ENCODE peak calls at places on chromosomes 6 and 20, in five cellular contexts. C, K, Y, Q and M are unnamed samples.
A peak's percentile ranks its signal among the peaks of the same experiment; 100 is the strongest.

GRCh38 chr6:111782161-111782809 is 91.0 kb downstream of the FYN start:
- DNase-seq in C (no peak), K (no peak), Y (no peak), Q (no peak), M (no peak)

GRCh38 chr20:48292806-48293205 is 507.5 kb upstream of the SULF2 start:
- DNase-seq in C (no peak), K (no peak), Y (no peak), Q (no peak), M (no peak)

GRCh38 chr6:159608961-159609673 is 83.9 kb downstream of the SOD2 start:
- DNase-seq in C (no peak), K (no peak), Y (peak; percentile 39), Q (peak; percentile 20), M (peak; percentile 47)

GRCh38 chr6:72616406-72617015 is 5.4 kb upstream of the KCNQ5 start:
- DNase-seq in C (no peak), K (no peak), Y (peak; percentile 73), Q (no peak), M (peak; percentile 66)

GRCh38 chr6:82862543-82862942 is 203.1 kb downstream of the UBE3D start:
- DNase-seq in C (no peak), K (no peak), Y (no peak), Q (no peak), M (peak; percentile 72)

GRCh38 chr20:46214831-46215488 is 93.3 kb downstream of the CDH22 start:
- DNase-seq in C (no peak), K (no peak), Y (no peak), Q (no peak), M (no peak)

GRCh38 chr6:166786704-166787293 is 159.7 kb upstream of the RPS6KA2 start:
- DNase-seq in C (no peak), K (no peak), Y (peak; percentile 76), Q (no peak), M (peak; percentile 67)

GRCh38 chr6:13709698-13710551 is 1.7 kb downstream of the RANBP9 start:
- DNase-seq in C (no peak), K (no peak), Y (peak; percentile 62), Q (peak; percentile 12), M (peak; percentile 51)

GRCh38 chr20:2822073-2822472 is 5.9 kb downstream of the TMEM239 start:
- DNase-seq in C (no peak), K (no peak), Y (no peak), Q (no peak), M (peak; percentile 65)

GRCh38 chr6:43950206-43950605 is 177.0 kb downstream of the MRPL14 start:
- DNase-seq in C (peak; percentile 74), K (no peak), Y (no peak), Q (no peak), M (no peak)

GRCh38 chr6:28254340-28254618 is 2.2 kb upstream of the ZKSCAN4 start:
- DNase-seq in C (no peak), K (no peak), Y (no peak), Q (no peak), M (no peak)

GRCh38 chr6:36920546-36920945 is 34.0 kb upstream of the PI16 start:
- DNase-seq in C (no peak), K (no peak), Y (peak; percentile 71), Q (no peak), M (no peak)

GRCh38 chr20:62303327-62304226 is 780 bp downstream of the ADRM1 start:
- DNase-seq in C (no peak), K (no peak), Y (no peak), Q (peak; percentile 44), M (peak; percentile 8)

DNA sequence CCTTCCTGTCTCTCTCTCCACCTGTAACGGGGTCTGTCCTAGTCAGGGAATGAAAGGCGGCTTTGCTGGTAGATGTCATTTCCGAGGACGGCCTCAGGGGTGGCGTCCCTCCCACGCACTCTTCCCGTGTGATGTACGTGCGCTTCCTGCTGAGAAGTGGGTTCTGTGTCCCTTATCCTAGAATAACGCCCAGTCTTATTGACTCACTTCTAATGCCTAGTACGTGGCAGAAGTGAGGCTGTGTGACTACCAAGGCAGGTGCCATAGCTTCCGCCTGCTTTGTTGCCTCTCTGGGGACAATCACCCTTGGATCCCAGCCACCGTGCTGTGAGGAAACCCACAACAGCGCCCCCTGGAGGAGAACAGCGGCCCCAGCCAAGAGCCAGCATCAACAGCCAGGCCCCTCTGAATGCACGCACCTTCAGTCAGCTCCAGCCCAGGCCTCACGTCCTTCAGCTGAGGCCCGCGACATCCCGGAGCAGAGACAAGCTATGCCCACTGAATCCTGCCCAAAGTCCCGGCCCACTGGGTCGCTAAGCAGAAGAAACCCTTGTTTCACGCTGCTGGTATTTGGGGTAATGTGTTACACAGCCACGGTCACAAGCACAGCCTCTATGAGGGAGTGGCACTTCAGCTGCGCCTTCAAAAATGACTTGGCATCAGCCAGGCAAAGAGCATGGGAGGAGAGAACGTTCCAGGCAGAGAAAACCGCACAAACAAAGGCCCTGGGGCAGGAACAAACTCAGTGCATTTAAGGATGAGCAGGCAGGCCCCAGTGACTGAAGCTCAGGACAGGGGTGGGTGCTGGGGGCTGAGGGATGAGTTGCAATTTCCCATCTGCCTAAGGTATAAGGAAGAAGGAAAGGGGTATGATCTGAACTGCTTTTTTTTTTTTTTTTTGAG is 224.2 kb downstream of the NFATC2 start:
- DNase-seq in C (no peak), K (peak; percentile 27), Y (no peak), Q (peak; percentile 84), M (no peak)
- TF ChIP-seq CTCF in C (no peak), K (peak; percentile 44), Y (peak; percentile 34), Q (peak; percentile 66), M (peak; percentile 67)

GRCh38 chr20:44247676-44248419 is 740 bp downstream of the GDAP1L1 start:
- DNase-seq in C (no peak), K (peak; percentile 40), Y (peak; percentile 21), Q (peak; percentile 90), M (peak; percentile 12)
- TF ChIP-seq CTCF in C (no peak), K (peak; percentile 52), Y (no peak), Q (peak; percentile 91), M (peak; percentile 60)

GRCh38 chr20:55580475-55580874 is 424.8 kb downstream of the CBLN4 start:
- DNase-seq in C (no peak), K (no peak), Y (no peak), Q (no peak), M (no peak)

GRCh38 chr20:55581519-55581918 is 423.8 kb downstream of the CBLN4 start:
- DNase-seq in C (no peak), K (no peak), Y (no peak), Q (no peak), M (no peak)

GRCh38 chr20:55582498-55582897 is 422.8 kb downstream of the CBLN4 start:
- DNase-seq in C (no peak), K (no peak), Y (no peak), Q (no peak), M (no peak)

GRCh38 chr20:55579802-55580201 is 425.5 kb downstream of the CBLN4 start:
- DNase-seq in C (no peak), K (no peak), Y (no peak), Q (no peak), M (peak; percentile 1)

GRCh38 chr20:55576981-55577380 is 428.3 kb downstream of the CBLN4 start:
- DNase-seq in C (no peak), K (no peak), Y (no peak), Q (no peak), M (no peak)
- TF ChIP-seq CTCF in C (no peak), K (no peak), Y (no peak), Q (no peak), M (no peak)

DNA sequence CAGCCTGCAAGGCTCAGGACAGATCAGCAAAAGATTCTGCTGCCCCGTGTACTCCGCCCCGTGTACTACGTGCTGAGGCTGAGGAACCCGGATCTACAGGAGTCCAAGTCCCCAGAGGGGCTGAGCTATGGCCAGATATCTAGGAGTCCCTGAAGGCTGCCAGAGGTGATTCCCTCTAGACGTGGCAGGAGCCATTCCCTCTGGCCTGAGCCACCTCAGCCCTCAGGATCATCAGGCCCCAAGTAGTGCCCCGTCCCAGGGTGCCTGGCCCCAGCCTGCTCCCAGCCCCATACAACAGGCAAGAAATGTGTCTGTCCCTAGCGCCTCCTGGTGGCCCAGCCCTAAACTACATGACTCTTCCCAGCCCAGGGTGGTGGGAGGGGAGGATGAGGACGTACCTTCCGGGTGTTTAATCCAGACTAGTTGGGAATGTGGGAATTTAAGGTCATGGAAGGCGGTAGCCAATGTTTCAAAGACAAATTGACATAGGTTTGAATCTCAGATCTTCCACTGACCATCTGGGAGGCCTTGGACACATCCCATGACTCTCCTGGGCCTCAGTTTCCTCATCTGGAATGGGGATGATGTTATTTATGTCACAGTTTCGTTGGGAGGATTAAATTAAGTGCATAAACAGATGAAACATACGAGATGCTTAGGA is 49.4 kb upstream of the PTPN1 start:
- DNase-seq in C (no peak), K (peak; percentile 90), Y (peak; percentile 82), Q (peak; percentile 92), M (peak; percentile 82)
- TF ChIP-seq CTCF in C (peak; percentile 98), K (peak; percentile 92), Y (peak; percentile 92), Q (peak; percentile 83), M (peak; percentile 89)

GRCh38 chr6:156953478-156954146 is 176.4 kb downstream of the ARID1B start:
- DNase-seq in C (no peak), K (no peak), Y (peak; percentile 97), Q (peak; percentile 59), M (peak; percentile 97)
- TF ChIP-seq CTCF in C (no peak), K (peak; percentile 71), Y (peak; percentile 28), Q (no peak), M (peak; percentile 37)